ENCODE peak calls at places on chromosomes 4 and X, in nine cellular contexts. M, Y, F, O, Q, J, V, P and B are unnamed samples. For H3K4me1, the result is how much of the 10 kb centered on the place peaks cover.

GRCh38 chr4:114924311-114924710 is 189.1 kb downstream of the NDST4 start:
- DNase-seq in M (no peak), Y (no peak), F (no peak), O (no peak), Q (no peak), J (no peak), V (no peak), P (no peak), B (no peak)

GRCh38 chrX:115939070-115939469 is 231.5 kb upstream of the AGTR2 start:
- DNase-seq in M (no peak), Y (no peak), F (no peak), O (no peak), Q (no peak), J (no peak), V (no peak), P (no peak), B (no peak)

GRCh38 chr4:140149851-140150635 is 3.9 kb downstream of the MAML3 start:
- DNase-seq in M (peak), Y (peak), F (peak), O (peak), Q (peak), J (peak), V (peak), P (peak), B (peak)

GRCh38 chr4:148061139-148061476 is 329.2 kb downstream of the ARHGAP10 start:
- DNase-seq in M (no peak), Y (no peak), F (no peak), O (no peak), Q (no peak), J (no peak), V (no peak), P (no peak), B (no peak)

GRCh38 chr4:145784036-145784435 is 104.1 kb downstream of the C4orf51 start:
- DNase-seq in M (no peak), Y (no peak), F (no peak), O (no peak), Q (no peak), J (no peak), V (no peak), P (no peak), B (no peak)

GRCh38 chr4:172657112-172657511 is 511.5 kb upstream of the GALNT7 start:
- DNase-seq in M (no peak), Y (no peak), F (no peak), O (no peak), Q (no peak), J (no peak), V (no peak), P (no peak), B (no peak)

GRCh38 chr4:89157488-89158024 is 46.2 kb downstream of the TIGD2 start:
- DNase-seq in M (no peak), Y (no peak), F (no peak), O (no peak), Q (no peak), J (no peak), V (no peak), P (no peak), B (no peak)

GRCh38 chr4:64105903-64106302 is 303.3 kb downstream of the TECRL start:
- DNase-seq in M (no peak), Y (no peak), F (no peak), O (no peak), Q (no peak), J (no peak), V (no peak), P (no peak), B (no peak)

GRCh38 chrX:146887020-146887419 is 72.5 kb upstream of the CXorf51A start:
- DNase-seq in M (no peak), Y (no peak), F (no peak), O (no peak), Q (no peak), J (peak), V (no peak), P (no peak), B (no peak)

GRCh38 chrX:154096140-154097002 is 1.1 kb downstream of the MECP2 start:
- DNase-seq in M (no peak), Y (no peak), F (no peak), O (peak), Q (peak), J (peak), V (peak), P (no peak), B (peak)

GRCh38 chrX:20487227-20487626 is 220.5 kb upstream of the RPS6KA3 start:
- DNase-seq in M (peak), Y (no peak), F (no peak), O (peak), Q (no peak), J (no peak), V (no peak), P (no peak), B (no peak)

GRCh38 chrX:154372612-154373022 is 1.8 kb downstream of the FLNA start:
- DNase-seq in M (no peak), Y (no peak), F (no peak), O (peak), Q (no peak), J (no peak), V (no peak), P (no peak), B (no peak)

GRCh38 chrX:107571296-107571998 is 56.9 kb upstream of the PRPS1 start:
- DNase-seq in M (peak), Y (no peak), F (no peak), O (peak), Q (no peak), J (no peak), V (no peak), P (no peak), B (peak)

GRCh38 chr4:8610858-8611610 is 18.5 kb downstream of the CPZ start:
- DNase-seq in M (no peak), Y (no peak), F (no peak), O (no peak), Q (peak), J (no peak), V (peak), P (peak), B (no peak)

GRCh38 chrX:64447207-64447606 is 52.0 kb upstream of the MTMR8 start:
- DNase-seq in M (no peak), Y (no peak), F (no peak), O (no peak), Q (no peak), J (no peak), V (no peak), P (no peak), B (no peak)

GRCh38 chrX:122134291-122134690 is 1049.8 kb upstream of the GRIA3 start:
- DNase-seq in M (no peak), Y (no peak), F (no peak), O (no peak), Q (no peak), J (no peak), V (no peak), P (no peak), B (no peak)

GRCh38 chr4:173125216-173125812 is 43.3 kb upstream of the GALNT7 start:
- DNase-seq in M (no peak), Y (no peak), F (no peak), O (no peak), Q (no peak), J (no peak), V (no peak), P (no peak), B (no peak)

GRCh38 chrX:11532291-11533075 is 133.2 kb downstream of the ARHGAP6 start:
- DNase-seq in M (no peak), Y (no peak), F (no peak), O (peak), Q (no peak), J (no peak), V (peak), P (no peak), B (no peak)

GRCh38 chrX:134236690-134237362 is at the start of gene CCDC160:
- DNase-seq in M (peak), Y (peak), F (no peak), O (no peak), Q (peak), J (peak), V (peak), P (peak), B (peak)

GRCh38 chrX:142068365-142068764 is 136.7 kb downstream of the MAGEC2 start:
- DNase-seq in M (no peak), Y (no peak), F (no peak), O (no peak), Q (no peak), J (no peak), V (no peak), P (no peak), B (no peak)

GRCh38 chrX:71958281-71958675 is 47.6 kb downstream of the NHSL2 start:
- DNase-seq in M (no peak), Y (no peak), F (no peak), O (no peak), Q (no peak), J (no peak), V (no peak), P (no peak), B (no peak)

GRCh38 chrX:155864655-155865054 is 16.5 kb upstream of the VAMP7 start:
- DNase-seq in M (no peak), Y (no peak), F (no peak), O (no peak), Q (no peak), J (no peak), V (no peak), P (no peak), B (no peak)

GRCh38 chr4:110837896-110838450 is 215.1 kb upstream of the PITX2 start:
- DNase-seq in M (no peak), Y (no peak), F (no peak), O (no peak), Q (no peak), J (no peak), V (no peak), P (no peak), B (no peak)

GRCh38 chr4:143356493-143356892 is 19.8 kb downstream of the GAB1 start:
- DNase-seq in M (no peak), Y (no peak), F (no peak), O (no peak), Q (no peak), J (no peak), V (no peak), P (no peak), B (no peak)

GRCh38 chrX:39418936-39419659 is 617.8 kb downstream of the MID1IP1 start:
- DNase-seq in M (no peak), Y (no peak), F (no peak), O (no peak), Q (peak), J (peak), V (peak), P (no peak), B (peak)

GRCh38 chr4:104099141-104099540 is 379.4 kb upstream of the TACR3 start:
- DNase-seq in M (no peak), Y (no peak), F (no peak), O (no peak), Q (no peak), J (no peak), V (no peak), P (no peak), B (no peak)

GRCh38 chrX:39755152-39756032 is 342.4 kb downstream of the BCOR start:
- DNase-seq in M (peak), Y (peak), F (peak), O (peak), Q (peak), J (peak), V (peak), P (peak), B (peak)

GRCh38 chr4:109046549-109047171 is 255.8 kb downstream of the COL25A1 start:
- DNase-seq in M (no peak), Y (no peak), F (no peak), O (peak), Q (no peak), J (no peak), V (peak), P (no peak), B (peak)

GRCh38 chr4:8306511-8307021 is 37.0 kb downstream of the HTRA3 start:
- DNase-seq in M (no peak), Y (peak), F (no peak), O (no peak), Q (peak), J (no peak), V (no peak), P (peak), B (no peak)

GRCh38 chrX:13327666-13328065 is 7.8 kb upstream of the ATXN3L start:
- DNase-seq in M (no peak), Y (no peak), F (no peak), O (no peak), Q (no peak), J (no peak), V (no peak), P (no peak), B (no peak)

GRCh38 chrX:48703642-48704481 is 7.3 kb downstream of the SUV39H1 start:
- DNase-seq in M (no peak), Y (no peak), F (no peak), O (peak), Q (no peak), J (no peak), V (no peak), P (no peak), B (no peak)

GRCh38 chr4:12679217-12679616 is 804.9 kb downstream of the RAB28 start:
- DNase-seq in M (peak), Y (no peak), F (no peak), O (no peak), Q (no peak), J (no peak), V (no peak), P (no peak), B (no peak)

DNA sequence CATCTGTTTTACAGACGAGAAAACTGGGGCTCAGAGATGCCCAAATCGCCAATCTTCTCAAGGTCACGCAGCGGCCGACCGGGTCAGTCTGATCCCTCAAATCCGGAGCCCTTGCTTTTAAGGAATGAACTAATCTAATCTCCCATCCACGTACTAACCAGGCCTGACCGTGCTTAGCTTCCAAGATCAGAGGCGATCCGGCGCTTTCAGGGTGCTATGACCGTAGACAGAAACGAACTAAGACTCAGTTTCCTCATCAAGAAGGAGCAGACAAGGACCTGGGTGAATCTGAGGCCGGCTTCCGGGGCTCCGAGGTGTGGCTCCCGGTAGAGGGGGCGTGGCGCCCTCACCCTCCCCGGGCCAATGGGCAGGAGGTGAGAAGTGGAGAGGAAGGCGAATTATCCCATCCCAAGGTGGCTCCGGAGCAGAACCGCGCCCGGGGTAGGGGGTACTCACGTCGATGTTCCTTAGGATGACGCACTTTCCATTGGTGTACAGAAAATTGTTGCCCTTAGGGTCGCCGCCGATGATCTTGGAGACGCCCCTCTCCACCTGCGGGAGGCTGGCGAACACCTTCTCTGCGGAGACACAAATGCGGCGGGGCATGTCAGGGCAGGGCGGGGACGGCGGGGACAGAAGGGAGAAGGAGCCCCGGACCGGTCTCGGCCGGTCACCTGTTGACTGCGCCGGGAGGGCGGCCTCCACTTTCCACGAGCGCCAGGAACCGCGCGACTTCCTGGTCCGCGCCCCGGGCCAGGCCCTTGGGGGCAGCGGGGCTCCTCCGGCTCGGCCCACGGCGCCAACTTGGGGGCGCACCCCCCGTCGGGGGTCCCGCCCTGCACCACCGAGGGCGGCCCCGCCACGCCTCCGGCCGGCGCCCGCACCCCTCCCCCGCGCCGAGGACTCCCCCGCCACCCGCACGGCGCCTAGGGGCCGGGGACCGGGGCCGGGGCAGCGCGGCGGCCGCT is 658 bp downstream of the WDR1 start:
- DNase-seq in M (peak), Y (no peak), F (no peak), O (no peak), Q (peak), J (peak), V (peak), P (peak), B (peak)
- TF ChIP-seq POLR2A in M (no peak), Y (peak), F (no peak), O (no peak), Q (no peak), J (peak), V (no peak), P (no peak), B (no peak)

GRCh38 chr4:61934201-61934600 is 734.1 kb downstream of the ADGRL3 start:
- DNase-seq in M (no peak), Y (no peak), F (no peak), O (no peak), Q (no peak), J (no peak), V (no peak), P (no peak), B (no peak)
- H3K4me1 ChIP-seq in M (under half), Y (under half), F (under half), O (under half), Q (under half), J (under half), V (under half), P (under half), B (under half)

DNA sequence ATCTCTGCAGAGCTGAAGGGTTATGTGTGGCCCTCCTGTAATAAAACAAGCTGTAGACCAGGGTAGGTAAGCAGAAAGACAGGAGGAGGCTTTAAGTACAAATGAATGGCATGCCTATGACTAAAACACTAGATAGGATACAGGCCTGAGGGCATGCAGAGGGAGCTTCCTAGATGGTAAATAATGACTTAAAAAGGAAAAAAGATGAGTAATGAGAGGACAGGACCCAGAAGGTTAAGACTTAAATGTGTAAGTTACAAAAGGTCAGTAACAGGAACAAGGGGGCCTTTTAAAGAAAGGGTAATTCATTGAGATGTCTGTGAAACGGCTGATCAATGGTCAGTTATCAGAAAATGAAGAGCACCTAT is 194.8 kb downstream of the SOWAHB start:
- DNase-seq in M (peak), Y (no peak), F (no peak), O (no peak), Q (no peak), J (no peak), V (no peak), P (no peak), B (no peak)
- TF ChIP-seq POLR2A in M (no peak), Y (no peak), F (no peak), O (no peak), Q (no peak), J (no peak), V (no peak), P (no peak), B (no peak)

GRCh38 chrX:771536-771935 is 140.9 kb downstream of the SHOX start:
- DNase-seq in M (no peak), Y (no peak), F (no peak), O (no peak), Q (no peak), J (no peak), V (no peak), P (no peak), B (no peak)
- H3K4me1 ChIP-seq in M (under half), Y (under half), F (under half), O (under half), Q (under half), J (under half), V (under half), P (under half), B (under half)

GRCh38 chr4:98627477-98627876 is 30.9 kb downstream of the TSPAN5 start:
- DNase-seq in M (no peak), Y (no peak), F (no peak), O (no peak), Q (no peak), J (no peak), V (no peak), P (no peak), B (no peak)

GRCh38 chr4:98627883-98628282 is 30.5 kb downstream of the TSPAN5 start:
- DNase-seq in M (peak), Y (no peak), F (no peak), O (peak), Q (no peak), J (no peak), V (no peak), P (no peak), B (no peak)

GRCh38 chr4:98625920-98626319 is 32.5 kb downstream of the TSPAN5 start:
- DNase-seq in M (peak), Y (no peak), F (peak), O (no peak), Q (no peak), J (no peak), V (no peak), P (no peak), B (no peak)

GRCh38 chr4:98625399-98625798 is 33.0 kb downstream of the TSPAN5 start:
- DNase-seq in M (no peak), Y (no peak), F (peak), O (no peak), Q (no peak), J (no peak), V (no peak), P (no peak), B (no peak)

DNA sequence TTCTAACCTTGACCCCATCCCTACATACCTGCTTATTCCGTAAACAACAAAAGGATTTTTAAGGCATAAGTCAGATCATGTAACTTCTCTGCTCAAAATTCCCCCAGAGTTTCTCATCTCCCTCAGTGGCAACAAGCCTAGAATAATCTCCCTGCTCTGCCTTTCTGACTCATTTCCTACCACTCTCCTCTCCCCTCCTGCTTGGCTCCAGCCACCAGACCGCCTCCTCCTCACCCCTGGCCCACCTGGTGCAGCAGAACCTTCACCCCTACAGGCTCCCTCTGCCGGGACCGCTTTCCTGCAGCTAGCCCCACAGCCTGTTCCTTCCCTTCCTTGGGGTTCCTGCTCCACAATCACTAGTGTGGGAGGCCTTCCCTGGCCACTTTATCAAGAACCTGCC is 32.1 kb downstream of the TSPAN5 start:
- DNase-seq in M (peak), Y (no peak), F (peak), O (peak), Q (peak), J (peak), V (peak), P (peak), B (no peak)
- TF ChIP-seq POLR2A in M (no peak), Y (no peak), F (no peak), O (no peak), Q (no peak), J (no peak), V (no peak), P (no peak), B (no peak)

GRCh38 chr4:158786155-158786581 is 17.3 kb downstream of the FNIP2 start:
- DNase-seq in M (no peak), Y (no peak), F (no peak), O (peak), Q (no peak), J (no peak), V (no peak), P (no peak), B (no peak)

GRCh38 chr4:158791588-158791987 is 22.8 kb downstream of the FNIP2 start:
- DNase-seq in M (no peak), Y (no peak), F (no peak), O (no peak), Q (no peak), J (no peak), V (no peak), P (no peak), B (no peak)

GRCh38 chr4:158788608-158789007 is 19.8 kb downstream of the FNIP2 start:
- DNase-seq in M (no peak), Y (no peak), F (no peak), O (no peak), Q (no peak), J (no peak), V (no peak), P (no peak), B (no peak)

GRCh38 chr4:158789853-158790252 is 21.0 kb downstream of the FNIP2 start:
- DNase-seq in M (no peak), Y (no peak), F (no peak), O (no peak), Q (no peak), J (no peak), V (no peak), P (no peak), B (no peak)

GRCh38 chr4:158787718-158788441 is 19.1 kb downstream of the FNIP2 start:
- DNase-seq in M (no peak), Y (no peak), F (no peak), O (no peak), Q (no peak), J (no peak), V (no peak), P (no peak), B (no peak)
- H3K4me1 ChIP-seq in M (under half), Y (under half), F (half or more), O (under half), Q (under half), J (half or more), V (under half), P (half or more), B (under half)